ENCODE peak calls at places on chromosomes 13 and 19, in seven cellular contexts. R, J, B, A, E, U and P are unnamed samples.
A peak's percentile ranks its signal among the peaks of the same experiment; 100 is the strongest.

GRCh38 chr19:4518345-4519171 is at the start of gene PLIN4:
- DNase-seq in R (peak; percentile 93), J (peak; percentile 49), B (no peak), A (peak; percentile 66), E (peak; percentile 24), U (no peak), P (no peak)

GRCh38 chr13:47109028-47109427 is 212.2 kb upstream of the HTR2A start:
- DNase-seq in R (no peak), J (no peak), B (no peak), A (no peak), E (no peak), U (no peak), P (peak; percentile 44)

GRCh38 chr13:110317093-110317492 is 10.0 kb downstream of the COL4A2 start:
- DNase-seq in R (no peak), J (no peak), B (no peak), A (no peak), E (no peak), U (no peak), P (no peak)

GRCh38 chr13:112943309-112944125 is 25.5 kb upstream of the MCF2L start:
- DNase-seq in R (peak; percentile 11), J (peak; percentile 52), B (no peak), A (no peak), E (peak; percentile 18), U (peak; percentile 31), P (no peak)

GRCh38 chr13:95154441-95154886 is 146.8 kb downstream of the ABCC4 start:
- DNase-seq in R (peak; percentile 21), J (peak; percentile 38), B (peak; percentile 30), A (no peak), E (peak; percentile 66), U (no peak), P (no peak)

GRCh38 chr19:42193706-42194105 is 23.8 kb downstream of the DEDD2 start:
- DNase-seq in R (peak; percentile 34), J (no peak), B (no peak), A (no peak), E (no peak), U (no peak), P (no peak)

GRCh38 chr13:98576215-98576945 is 527 bp downstream of the STK24 start:
- DNase-seq in R (no peak), J (peak; percentile 67), B (no peak), A (no peak), E (peak; percentile 12), U (no peak), P (peak; percentile 55)

GRCh38 chr13:98311200-98311548 is 134.1 kb upstream of the RNF113B start:
- DNase-seq in R (no peak), J (no peak), B (no peak), A (no peak), E (no peak), U (no peak), P (no peak)

GRCh38 chr19:1133471-1133929 is 29.7 kb downstream of the GPX4 start:
- DNase-seq in R (no peak), J (no peak), B (no peak), A (no peak), E (peak; percentile 74), U (no peak), P (peak; percentile 55)

GRCh38 chr19:30919737-30920136 is 429.5 kb downstream of the TSHZ3 start:
- DNase-seq in R (no peak), J (no peak), B (no peak), A (no peak), E (no peak), U (no peak), P (no peak)

GRCh38 chr19:50461066-50461875 is 15.0 kb upstream of the EMC10 start:
- DNase-seq in R (peak; percentile 67), J (peak; percentile 79), B (no peak), A (peak; percentile 71), E (peak; percentile 87), U (peak; percentile 68), P (peak; percentile 60)

GRCh38 chr13:107104631-107105030 is 536.7 kb upstream of the ARGLU1 start:
- DNase-seq in R (no peak), J (no peak), B (no peak), A (no peak), E (no peak), U (no peak), P (no peak)

GRCh38 chr13:43006893-43007631 is 15.0 kb upstream of the EPSTI1 start:
- DNase-seq in R (peak; percentile 52), J (peak; percentile 63), B (no peak), A (peak; percentile 52), E (no peak), U (peak; percentile 43), P (no peak)

GRCh38 chr19:6803036-6803404 is 30.5 kb downstream of the VAV1 start:
- DNase-seq in R (no peak), J (no peak), B (no peak), A (no peak), E (no peak), U (no peak), P (no peak)

GRCh38 chr19:6801397-6802086 is 29.0 kb downstream of the VAV1 start:
- DNase-seq in R (no peak), J (peak; percentile 21), B (no peak), A (no peak), E (peak; percentile 87), U (no peak), P (peak; percentile 95)

GRCh38 chr19:6802336-6803035 is 30.0 kb downstream of the VAV1 start:
- DNase-seq in R (no peak), J (no peak), B (no peak), A (no peak), E (peak; percentile 79), U (no peak), P (peak; percentile 85)

GRCh38 chr19:6796278-6796677 is 23.8 kb downstream of the VAV1 start:
- DNase-seq in R (no peak), J (no peak), B (no peak), A (no peak), E (no peak), U (no peak), P (no peak)

DNA sequence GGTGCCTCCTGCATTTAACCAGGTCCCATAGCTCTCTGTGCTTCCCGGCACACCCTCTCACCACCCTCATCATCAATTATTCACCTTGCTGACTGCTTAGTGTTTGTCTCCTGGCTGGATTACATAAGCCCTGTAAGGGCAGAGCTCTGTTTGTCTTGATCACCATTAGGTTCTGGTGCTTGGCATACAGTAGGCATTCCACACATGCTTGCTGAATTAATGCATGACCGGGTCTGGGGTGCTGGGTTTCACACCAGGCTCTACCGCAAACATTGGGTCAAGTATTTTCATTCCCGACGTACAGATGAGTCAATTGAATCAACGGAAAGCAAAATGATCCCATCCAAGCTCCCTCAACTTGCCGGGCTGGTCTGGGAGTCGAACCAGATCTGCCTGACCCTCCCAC is 28.5 kb downstream of the VAV1 start:
- DNase-seq in R (no peak), J (peak; percentile 86), B (peak; percentile 75), A (peak; percentile 19), E (peak; percentile 96), U (no peak), P (no peak)
- H3K4me2 ChIP-seq in R (no peak overlapping the region), J (peak overlapping the region; percentile 82), B (peak overlapping the region; percentile 75), A (peak overlapping the region; percentile 60), E (peak overlapping the region; percentile 92), U (no peak overlapping the region), P (peak overlapping the region; percentile 82)

DNA sequence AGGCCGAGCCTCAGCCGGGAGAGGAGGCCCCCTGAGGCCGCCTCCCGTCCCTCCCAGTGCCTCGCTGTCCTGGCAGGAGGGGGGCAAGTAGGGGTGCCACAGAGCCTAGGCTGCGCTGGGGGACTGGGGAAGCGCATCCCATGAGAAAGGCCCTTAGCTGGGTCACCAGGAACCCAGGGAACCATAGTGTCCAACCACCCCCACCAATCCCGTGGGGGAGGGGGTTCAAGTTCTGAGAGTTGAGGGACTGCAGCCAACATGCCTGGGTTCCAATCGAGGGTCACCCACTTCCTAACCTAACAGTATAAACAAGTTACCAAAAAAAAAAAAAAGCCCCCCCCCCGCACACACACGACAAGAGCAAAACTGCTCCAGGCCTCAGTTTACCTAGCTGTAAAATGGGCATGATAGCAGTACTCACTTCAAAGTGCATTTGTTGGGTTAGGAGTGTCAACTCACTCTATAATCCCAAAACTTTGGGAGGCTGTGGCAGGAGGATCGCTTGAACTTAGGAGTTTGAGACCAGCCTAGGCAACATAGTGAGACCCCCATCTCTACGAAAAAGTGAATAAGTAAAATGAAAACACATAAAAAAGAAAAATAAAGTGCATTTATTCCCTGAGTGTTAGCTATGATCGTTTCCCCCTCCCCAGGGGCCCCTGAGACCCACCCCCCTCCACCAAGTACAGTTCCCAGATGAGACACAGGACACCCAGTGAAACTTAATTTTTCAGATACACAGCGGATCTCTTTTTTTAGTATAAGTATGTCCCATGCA is 28.8 kb upstream of the NANOS3 start:
- DNase-seq in R (no peak), J (no peak), B (no peak), A (no peak), E (no peak), U (no peak), P (no peak)
- H3K4me1 ChIP-seq in R (peaks cover 44% of the 10 kb centered on the region), J (peaks cover 50% of the 10 kb centered on the region), B (peaks cover 63% of the 10 kb centered on the region), A (peaks cover 92% of the 10 kb centered on the region), E (peaks cover 83% of the 10 kb centered on the region), U (peaks cover 60% of the 10 kb centered on the region), P (peaks cover 28% of the 10 kb centered on the region)

GRCh38 chr13:31850041-31850440 is 110.7 kb downstream of the RXFP2 start:
- DNase-seq in R (no peak), J (no peak), B (no peak), A (no peak), E (no peak), U (no peak), P (no peak)

GRCh38 chr13:31848621-31849020 is 109.3 kb downstream of the RXFP2 start:
- DNase-seq in R (no peak), J (no peak), B (no peak), A (no peak), E (no peak), U (no peak), P (no peak)

GRCh38 chr13:31851201-31851600 is 111.9 kb downstream of the RXFP2 start:
- DNase-seq in R (no peak), J (no peak), B (no peak), A (no peak), E (no peak), U (no peak), P (no peak)

GRCh38 chr13:31846984-31847752 is 107.8 kb downstream of the RXFP2 start:
- DNase-seq in R (no peak), J (peak; percentile 58), B (no peak), A (no peak), E (no peak), U (peak; percentile 7), P (no peak)

DNA sequence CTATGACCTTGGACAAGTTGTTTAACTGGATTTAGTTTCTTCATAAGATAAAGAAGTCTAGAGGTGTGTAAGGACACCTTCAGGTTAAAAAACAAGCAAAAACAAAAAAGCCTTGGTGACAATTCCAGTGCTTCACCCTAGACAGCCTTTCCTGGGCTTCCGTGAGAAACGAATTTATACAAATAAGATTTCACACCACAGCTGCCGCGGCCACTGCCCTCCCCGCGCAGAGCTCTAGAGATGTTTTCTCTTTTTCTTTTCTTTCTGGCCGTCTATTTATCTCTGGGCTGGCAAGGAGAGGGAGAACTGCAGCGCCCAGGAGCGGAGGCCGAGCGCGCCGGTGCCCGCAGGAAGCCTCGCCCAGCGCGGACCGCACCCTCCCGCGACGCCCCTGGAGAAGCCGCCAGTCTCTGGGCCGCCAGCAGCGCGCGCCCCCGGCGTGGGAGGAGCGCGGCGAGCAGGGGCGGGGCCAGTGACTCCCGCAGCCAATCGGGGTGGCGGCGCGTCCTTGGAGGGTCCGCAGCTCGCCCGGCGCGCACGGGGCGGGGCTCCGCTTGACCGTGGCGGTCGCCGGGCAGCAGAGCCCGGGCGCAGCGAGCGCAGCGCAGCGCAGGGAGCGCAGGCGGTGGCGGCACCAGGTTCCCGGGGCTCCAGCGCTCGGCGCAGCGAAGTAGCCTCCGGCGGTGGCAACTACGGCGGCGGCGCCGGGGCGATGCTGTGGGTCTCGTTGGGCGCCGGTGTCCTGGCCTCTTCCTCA is 107.0 kb downstream of the RXFP2 start:
- DNase-seq in R (peak; percentile 74), J (peak; percentile 94), B (peak; percentile 2), A (peak; percentile 64), E (peak; percentile 63), U (peak; percentile 87), P (peak; percentile 79)
- H3K27ac ChIP-seq in R (no peak overlapping the region), J (peak overlapping the region; percentile 12), B (no peak overlapping the region), A (no peak overlapping the region), E (peak overlapping the region; percentile 10), U (no peak overlapping the region), P (no peak overlapping the region)

GRCh38 chr19:14561832-14562351 is 10.0 kb downstream of the NDUFB7 start:
- DNase-seq in R (peak; percentile 34), J (no peak), B (no peak), A (no peak), E (no peak), U (peak; percentile 25), P (no peak)
- H3K4me2 ChIP-seq in R (peak overlapping the region; percentile 35), J (no peak overlapping the region), B (peak overlapping the region; percentile 75), A (no peak overlapping the region), E (no peak overlapping the region), U (no peak overlapping the region), P (no peak overlapping the region)